ENCODE peak calls at places on chromosomes 11 and 22, in four cellular contexts. X is GM12891, E is GM12878, S is HL-60. D is an unnamed sample.

GRCh38 chr11:72541224-72541974 is 107.1 kb upstream of the CLPB start:
- DNase-seq in X (no peak), E (no peak), S (no peak), D (no peak)

GRCh38 chr11:71913716-71914115 is 14.7 kb downstream of the XNDC1N start:
- DNase-seq in X (no peak), E (no peak), S (no peak), D (no peak)

GRCh38 chr11:119056397-119056999 is 507 bp downstream of the HYOU1 start:
- DNase-seq in X (peak; percentile 43), E (no peak), S (no peak), D (peak; percentile 61)

GRCh38 chr22:46122980-46123693 is 27.2 kb upstream of the PPARA start:
- DNase-seq in X (no peak), E (no peak), S (peak; percentile 35), D (no peak)

GRCh38 chr11:13897606-13898276 is 64.8 kb upstream of the SPON1 start:
- DNase-seq in X (no peak), E (no peak), S (no peak), D (no peak)

GRCh38 chr11:65315204-65315865 is 669 bp downstream of the CDC42EP2 start:
- DNase-seq in X (peak; percentile 86), E (no peak), S (no peak), D (peak; percentile 83)

GRCh38 chr11:45079943-45080719 is 66.3 kb upstream of the PRDM11 start:
- DNase-seq in X (peak; percentile 57), E (no peak), S (peak; percentile 74), D (no peak)

GRCh38 chr11:35629914-35630313 is 11.7 kb downstream of the FJX1 start:
- DNase-seq in X (no peak), E (no peak), S (no peak), D (no peak)

GRCh38 chr11:44944181-44944852 is 6.4 kb downstream of the TP53I11 start:
- DNase-seq in X (no peak), E (no peak), S (no peak), D (no peak)

GRCh38 chr22:44254811-44255210 is 57.9 kb downstream of the SHISAL1 start:
- DNase-seq in X (no peak), E (no peak), S (no peak), D (no peak)

GRCh38 chr11:17376493-17376892 is 12.0 kb downstream of the KCNJ11 start:
- DNase-seq in X (no peak), E (no peak), S (no peak), D (no peak)

GRCh38 chr11:60788401-60789110 is 3.4 kb downstream of the MS4A10 start:
- DNase-seq in X (no peak), E (no peak), S (no peak), D (no peak)

GRCh38 chr11:80593981-80594380 is 1153.2 kb upstream of the TENM4 start:
- DNase-seq in X (no peak), E (no peak), S (no peak), D (no peak)

DNA sequence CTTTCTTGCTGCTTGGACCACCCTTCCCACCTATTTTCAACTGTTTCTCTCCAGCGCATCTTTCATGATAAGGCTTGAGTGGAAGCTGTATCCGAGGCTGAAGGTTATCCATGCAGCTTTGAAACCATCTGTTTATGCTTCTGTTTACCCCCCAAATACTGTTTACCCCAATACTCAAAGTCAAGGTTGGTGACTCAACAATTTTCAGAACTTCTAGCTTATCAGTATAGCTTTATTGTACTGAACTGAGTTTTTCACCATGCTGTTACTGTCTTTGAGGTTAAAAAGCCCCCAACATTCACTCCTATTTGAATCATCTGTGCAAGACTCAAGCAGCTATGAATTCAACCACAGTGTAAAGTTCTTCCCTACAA is 1.1 kb upstream of the CABIN1 start:
- DNase-seq in X (no peak), E (no peak), S (no peak), D (no peak)
- TF ChIP-seq SPI1 in X (no peak), E (no peak), S (no peak), D (no peak)

GRCh38 chr11:9047986-9048522 is 43.3 kb downstream of the SCUBE2 start:
- DNase-seq in X (no peak), E (no peak), S (no peak), D (no peak)
- TF ChIP-seq SPI1 in X (no peak), E (no peak), S (no peak), D (no peak)

GRCh38 chr22:42582987-42583386 is 29.2 kb downstream of the SERHL2 start:
- DNase-seq in X (no peak), E (no peak), S (no peak), D (no peak)

GRCh38 chr22:42585096-42585495 is 29.6 kb downstream of the POLDIP3 start:
- DNase-seq in X (no peak), E (no peak), S (no peak), D (no peak)

GRCh38 chr22:42581762-42582716 is 28.3 kb downstream of the SERHL2 start:
- DNase-seq in X (peak; percentile 75), E (peak; percentile 12), S (peak; percentile 54), D (peak; percentile 70)

GRCh38 chr22:42584364-42584940 is 30.2 kb downstream of the POLDIP3 start:
- DNase-seq in X (no peak), E (no peak), S (no peak), D (no peak)
- TF ChIP-seq SPI1 in X (no peak), E (no peak), S (no peak), D (no peak)

GRCh38 chr11:59528741-59529140 is 17.4 kb downstream of the OR4D9 start:
- DNase-seq in X (no peak), E (no peak), S (no peak), D (no peak)

GRCh38 chr11:59520741-59521140 is 9.4 kb downstream of the OR4D9 start:
- DNase-seq in X (no peak), E (no peak), S (no peak), D (no peak)

GRCh38 chr11:59523541-59523940 is 12.2 kb downstream of the OR4D9 start:
- DNase-seq in X (no peak), E (no peak), S (no peak), D (no peak)
- TF ChIP-seq SPI1 in X (no peak), E (no peak), S (no peak), D (no peak)

GRCh38 chr22:29217827-29218757 is 12.4 kb downstream of the EMID1 start:
- DNase-seq in X (peak; percentile 13), E (no peak), S (no peak), D (no peak)

GRCh38 chr22:29215012-29215860 is 9.5 kb downstream of the EMID1 start:
- DNase-seq in X (peak; percentile 4), E (no peak), S (no peak), D (no peak)

GRCh38 chr22:29218758-29219408 is 13.2 kb downstream of the EMID1 start:
- DNase-seq in X (peak; percentile 17), E (no peak), S (no peak), D (no peak)

GRCh38 chr22:29216011-29216872 is 10.5 kb downstream of the EMID1 start:
- DNase-seq in X (peak; percentile 25), E (no peak), S (no peak), D (no peak)

GRCh38 chr22:29216873-29217666 is 11.4 kb downstream of the EMID1 start:
- DNase-seq in X (peak; percentile 15), E (no peak), S (peak; percentile 47), D (no peak)
- TF ChIP-seq SPI1 in X (no peak), E (no peak), S (peak; percentile 47), D (no peak)

GRCh38 chr11:12201016-12201985 is 90.9 kb downstream of the MICAL2 start:
- DNase-seq in X (no peak), E (no peak), S (no peak), D (peak; percentile 93)
- TF ChIP-seq SPI1 in X (no peak), E (no peak), S (no peak), D (peak; percentile 52)

DNA sequence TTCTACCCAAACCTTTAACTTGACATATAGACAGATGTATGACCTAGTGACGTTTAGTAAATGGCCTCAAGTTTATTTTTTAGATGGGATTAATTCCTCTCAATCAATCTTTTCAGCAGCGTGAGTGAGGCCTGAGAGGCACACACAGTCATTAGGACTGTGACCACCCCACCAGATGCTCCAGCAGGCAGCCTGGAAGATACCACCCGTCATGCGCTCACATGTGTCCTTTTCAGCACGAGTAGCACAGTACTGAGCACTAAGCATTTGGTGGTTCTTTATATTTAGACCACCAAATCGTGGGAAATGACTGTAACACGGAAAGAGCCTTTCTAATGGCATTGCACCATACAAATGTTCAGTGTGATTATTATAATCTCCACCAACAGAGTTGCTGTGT is 354.6 kb upstream of the DDI1 start:
- DNase-seq in X (no peak), E (no peak), S (no peak), D (no peak)
- TF ChIP-seq SPI1 in X (no peak), E (no peak), S (no peak), D (no peak)

GRCh38 chr11:93267383-93267782 is 63.2 kb upstream of the DEUP1 start:
- DNase-seq in X (no peak), E (no peak), S (no peak), D (no peak)
- TF ChIP-seq SPI1 in X (no peak), E (no peak), S (no peak), D (no peak)

DNA sequence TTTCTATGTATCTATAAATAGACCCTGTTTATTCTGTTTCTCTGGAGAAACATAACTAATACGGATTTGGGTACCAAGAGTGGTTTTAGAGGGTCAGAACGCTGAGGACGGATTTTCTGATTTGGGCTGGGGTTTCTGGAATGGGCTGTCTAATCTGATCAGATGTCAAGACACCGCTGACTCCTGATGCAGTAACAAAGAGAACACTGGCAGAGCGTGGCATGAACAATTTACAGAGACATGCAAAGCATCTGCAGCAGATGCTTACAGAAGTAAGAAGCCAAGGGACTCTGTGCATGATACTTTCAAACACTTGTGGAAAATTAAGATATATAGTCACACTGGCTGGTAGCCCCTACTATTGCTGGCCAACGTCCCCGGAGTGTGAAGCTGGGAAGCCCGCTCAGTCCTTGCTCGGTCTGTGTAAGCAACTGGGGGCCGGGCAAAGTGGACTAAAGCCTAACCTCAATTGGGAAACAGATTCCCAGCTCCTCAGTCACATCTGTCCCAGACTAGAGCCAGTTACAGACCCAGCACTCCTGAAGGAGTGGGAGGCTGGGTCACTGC is 903.7 kb downstream of the BRD1 start:
- DNase-seq in X (no peak), E (no peak), S (no peak), D (no peak)
- TF ChIP-seq SPI1 in X (no peak), E (no peak), S (no peak), D (no peak)

D was measured in K562.